ENCODE peak calls at places on chromosomes 5 and 9, in four cellular contexts. V is H9, B is GM10248, G is HFFc6. W is an unnamed sample.

GRCh38 chr5:168723037-168723436 is 143.9 kb upstream of the PANK3 start:
- DNase-seq in V (no peak), B (no peak), G (no peak), W (no peak)

GRCh38 chr9:12849486-12850010 is 74.7 kb downstream of the LURAP1L start:
- DNase-seq in V (no peak), B (no peak), G (no peak), W (no peak)

GRCh38 chr9:134192951-134193731 is 28.8 kb upstream of the RNU6ATAC start:
- DNase-seq in V (no peak), B (no peak), G (no peak), W (no peak)

GRCh38 chr5:140295414-140295813 is 7.5 kb downstream of the PFDN1 start:
- DNase-seq in V (no peak), B (no peak), G (peak; percentile 94), W (peak; percentile 49)

GRCh38 chr5:169637856-169638190 is 748 bp downstream of the DOCK2 start:
- DNase-seq in V (no peak), B (peak; percentile 70), G (no peak), W (no peak)

GRCh38 chr9:32863291-32863690 is 80.0 kb downstream of the TMEM215 start:
- DNase-seq in V (no peak), B (no peak), G (no peak), W (no peak)

GRCh38 chr5:83471405-83472212 is at the start of gene VCAN:
- DNase-seq in V (peak; percentile 82), B (peak; percentile 33), G (peak; percentile 36), W (peak; percentile 63)

GRCh38 chr5:37047947-37048346 is 171.4 kb downstream of the NIPBL start:
- DNase-seq in V (no peak), B (no peak), G (no peak), W (no peak)

GRCh38 chr5:170783498-170784247 is at the start of gene GABRP:
- DNase-seq in V (no peak), B (no peak), G (no peak), W (no peak)

GRCh38 chr9:36878161-36878560 is 155.9 kb downstream of the PAX5 start:
- DNase-seq in V (no peak), B (no peak), G (no peak), W (no peak)

GRCh38 chr9:86938780-86939179 is 8.5 kb downstream of the GAS1 start:
- DNase-seq in V (no peak), B (no peak), G (no peak), W (no peak)

GRCh38 chr5:39340486-39340885 is 23.8 kb downstream of the C9 start:
- DNase-seq in V (no peak), B (no peak), G (no peak), W (no peak)

GRCh38 chr5:53397845-53398244 is 82.6 kb upstream of the FST start:
- DNase-seq in V (no peak), B (no peak), G (peak; percentile 84), W (no peak)

GRCh38 chr9:33818832-33819500 is 2.0 kb downstream of the UBE2R2 start:
- DNase-seq in V (no peak), B (no peak), G (peak; percentile 55), W (peak; percentile 45)

GRCh38 chr9:121023064-121023463 is 27.0 kb downstream of the C5 start:
- DNase-seq in V (peak; percentile 30), B (no peak), G (no peak), W (peak; percentile 9)

GRCh38 chr9:18979367-18979766 is 53.6 kb downstream of the SAXO1 start:
- DNase-seq in V (no peak), B (no peak), G (peak; percentile 43), W (no peak)

GRCh38 chr9:85404911-85405580 is 336.7 kb downstream of the AGTPBP1 start:
- DNase-seq in V (no peak), B (no peak), G (no peak), W (no peak)

GRCh38 chr5:141615991-141616715 is 2.6 kb downstream of the DIAPH1 start:
- DNase-seq in V (no peak), B (no peak), G (no peak), W (no peak)

GRCh38 chr5:73031839-73032238 is 76.0 kb downstream of the FCHO2 start:
- DNase-seq in V (no peak), B (no peak), G (peak; percentile 81), W (peak; percentile 63)

GRCh38 chr9:74645007-74645639 is 148.0 kb downstream of the RORB start:
- DNase-seq in V (no peak), B (peak; percentile 11), G (peak; percentile 3), W (peak; percentile 5)

GRCh38 chr5:58505971-58506640 is 14.9 kb downstream of the GAPT start:
- DNase-seq in V (no peak), B (no peak), G (no peak), W (no peak)

GRCh38 chr9:76610009-76610352 is 151.0 kb downstream of the GCNT1 start:
- DNase-seq in V (no peak), B (no peak), G (no peak), W (no peak)

GRCh38 chr5:143842920-143843319 is 31.0 kb downstream of the HMHB1 start:
- DNase-seq in V (no peak), B (no peak), G (peak; percentile 24), W (no peak)

GRCh38 chr5:150097152-150097551 is 10.8 kb upstream of the CSF1R start:
- DNase-seq in V (no peak), B (no peak), G (no peak), W (no peak)

GRCh38 chr5:143796753-143797152 is 15.2 kb upstream of the HMHB1 start:
- DNase-seq in V (no peak), B (no peak), G (no peak), W (no peak)

GRCh38 chr5:102223542-102224444 is 72.3 kb downstream of the SLCO4C1 start:
- DNase-seq in V (no peak), B (peak; percentile 18), G (peak; percentile 20), W (no peak)

GRCh38 chr5:61702784-61703183 is 370.7 kb downstream of the ZSWIM6 start:
- DNase-seq in V (no peak), B (no peak), G (no peak), W (no peak)

GRCh38 chr9:4389755-4390154 is 89.9 kb upstream of the GLIS3 start:
- DNase-seq in V (no peak), B (no peak), G (no peak), W (no peak)

GRCh38 chr9:4397917-4398316 is 92.4 kb upstream of the SLC1A1 start:
- DNase-seq in V (no peak), B (no peak), G (no peak), W (no peak)

GRCh38 chr9:4389003-4389402 is 89.1 kb upstream of the GLIS3 start:
- DNase-seq in V (no peak), B (no peak), G (no peak), W (no peak)

GRCh38 chr9:4393806-4394523 is 94.1 kb upstream of the GLIS3 start:
- DNase-seq in V (no peak), B (no peak), G (no peak), W (no peak)
- TF ChIP-seq CTCF in V (no peak), B (no peak), G (no peak), W (no peak)

DNA sequence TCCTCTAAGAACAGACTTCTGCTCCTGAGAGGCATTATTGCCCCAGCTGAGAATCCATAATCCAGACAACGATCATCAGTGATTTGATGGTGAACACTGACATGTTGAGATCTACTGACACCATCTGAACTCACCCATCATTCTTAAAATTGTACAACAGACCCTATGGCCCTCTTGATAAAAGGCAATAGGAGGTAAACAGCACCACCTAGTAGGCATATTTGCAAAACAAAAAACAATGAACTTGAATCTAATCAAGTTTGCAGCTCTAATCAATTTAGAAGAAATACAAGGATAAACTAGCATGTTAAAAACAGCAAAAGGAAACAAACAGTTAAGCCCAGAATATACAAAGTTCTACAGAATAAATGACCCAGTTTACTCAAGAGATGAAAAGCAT is 89.6 kb downstream of the SFXN1 start:
- DNase-seq in V (no peak), B (no peak), G (no peak), W (no peak)
- TF ChIP-seq CTCF in V (peak; percentile 48), B (no peak), G (no peak), W (no peak)

DNA sequence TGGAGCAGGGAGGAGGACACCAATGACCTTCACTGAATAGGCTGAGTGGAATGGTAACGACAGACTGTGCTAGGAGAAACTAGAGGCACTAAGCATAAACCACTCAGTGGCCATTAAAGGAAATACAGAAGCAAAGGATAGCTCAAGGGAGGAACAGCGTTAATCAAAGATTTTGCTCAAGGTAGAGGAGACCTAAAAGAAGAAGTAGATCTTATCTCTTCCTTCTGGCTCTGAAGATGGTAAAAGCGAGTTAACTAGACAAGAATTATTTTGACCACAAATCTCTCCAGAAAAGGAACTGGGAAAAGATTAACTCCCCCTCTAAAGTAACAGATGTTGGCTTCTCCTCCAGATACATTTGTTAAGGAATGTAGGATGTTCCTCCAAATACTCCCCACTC is 299.6 kb downstream of the EPB41L4A start:
- DNase-seq in V (no peak), B (no peak), G (no peak), W (no peak)
- TF ChIP-seq CTCF in V (no peak), B (no peak), G (no peak), W (no peak)

GRCh38 chr5:110590187-110590586 is 136.3 kb downstream of the TMEM232 start:
- DNase-seq in V (no peak), B (no peak), G (no peak), W (peak; percentile 4)
- TF ChIP-seq CTCF in V (peak; percentile 70), B (peak; percentile 37), G (no peak), W (peak; percentile 39)

GRCh38 chr5:130773813-130774212 is 391.2 kb downstream of the HINT1 start:
- DNase-seq in V (no peak), B (no peak), G (no peak), W (peak; percentile 75)
- TF ChIP-seq CTCF in V (no peak), B (no peak), G (no peak), W (no peak)

DNA sequence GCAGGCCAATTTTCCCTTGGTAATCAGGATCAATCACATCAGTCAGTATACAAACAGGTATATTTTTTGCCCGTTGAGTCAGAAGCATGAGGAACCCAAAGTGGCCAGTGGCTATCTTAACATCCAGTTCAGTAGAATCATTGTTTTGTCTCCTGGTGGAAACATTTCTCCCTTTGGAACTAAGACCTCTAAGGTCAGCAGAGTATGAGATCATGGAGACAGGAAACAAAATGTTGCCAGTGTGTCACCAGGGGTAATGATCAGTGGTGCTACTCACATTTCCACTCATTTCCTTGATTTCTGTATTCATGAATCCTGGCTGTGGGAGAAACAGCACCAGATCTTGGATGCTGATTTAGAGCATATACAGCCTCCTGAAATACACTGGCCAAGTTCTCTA is 553.0 kb downstream of the CSNK1G3 start:
- DNase-seq in V (no peak), B (no peak), G (no peak), W (no peak)
- TF ChIP-seq CTCF in V (no peak), B (no peak), G (no peak), W (no peak)

DNA sequence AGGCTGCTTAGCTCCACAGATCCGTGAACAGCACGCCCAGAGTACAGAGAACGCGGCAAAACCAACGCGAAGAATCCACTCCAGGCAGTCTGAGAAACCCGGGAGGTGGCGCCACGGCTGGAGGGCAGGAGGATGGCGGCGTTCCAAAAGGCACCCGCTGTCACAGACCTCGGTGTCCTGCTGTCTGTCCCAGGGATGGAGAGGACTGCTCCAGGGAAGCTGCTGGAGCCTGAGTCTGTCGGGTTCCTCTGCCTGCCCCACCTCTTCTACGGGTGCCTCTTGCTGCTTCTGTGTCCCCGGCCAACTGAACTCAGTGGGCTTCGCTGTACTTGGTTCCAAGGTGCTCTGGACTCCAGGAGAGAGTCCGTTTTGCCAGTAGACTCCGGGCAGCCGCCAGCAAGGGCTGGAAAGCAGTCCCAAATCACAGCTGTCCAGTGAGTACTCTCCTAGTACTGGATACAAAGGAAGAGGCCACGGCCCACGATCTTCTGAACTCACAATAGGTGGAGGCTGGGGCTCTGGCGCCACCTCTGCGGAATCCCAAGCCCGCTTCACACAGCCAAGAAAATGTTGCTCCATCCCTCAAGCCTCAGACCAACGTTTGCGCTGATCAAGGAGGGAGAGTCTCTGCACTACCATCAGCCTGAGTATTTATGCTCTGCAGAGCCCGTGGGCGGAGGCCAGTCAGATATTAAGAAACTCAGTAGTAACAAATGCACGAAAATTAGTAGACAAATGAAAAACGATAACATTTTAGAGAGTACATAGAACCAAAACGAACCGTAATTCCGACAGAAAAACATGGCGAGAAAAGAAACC is 442 bp downstream of the ANXA2R start:
- DNase-seq in V (peak; percentile 71), B (no peak), G (peak; percentile 16), W (no peak)
- TF ChIP-seq CTCF in V (no peak), B (peak; percentile 42), G (no peak), W (no peak)

W was measured in RWPE1.